ENCODE peak calls at places on chromosomes 11 and 22, in six cellular contexts. One of them, this sample, is unnamed.

GRCh38 chr11:64358907-64359711 is at the start of gene RPS6KA4:
- DNase-seq in activated CD4-positive, alpha-beta T cell treated with anti-CD3 and anti-CD28 coated beads, Interleukin-2, amount 50 U/mL, for 1 hour: peak; percentile 39
- DNase-seq in brain pericyte: no peak
- DNase-seq in NCI-H510A treated with DMSO at 0.1 percent for 48 hours: peak; percentile 53
- DNase-seq in activated CD8-positive, alpha-beta memory T cell treated with anti-CD3 and anti-CD28 coated beads, Interleukin-2, amount 50 U/mL, for 48 hours: peak; percentile 81
- DNase-seq in A549: peak; percentile 71
- DNase-seq in this sample: peak; percentile 46

GRCh38 chr22:47209547-47210023 is 447.1 kb downstream of the TBC1D22A start:
- DNase-seq in activated CD4-positive, alpha-beta T cell treated with anti-CD3 and anti-CD28 coated beads, Interleukin-2, amount 50 U/mL, for 1 hour: no peak
- DNase-seq in brain pericyte: no peak
- DNase-seq in NCI-H510A treated with DMSO at 0.1 percent for 48 hours: no peak
- DNase-seq in activated CD8-positive, alpha-beta memory T cell treated with anti-CD3 and anti-CD28 coated beads, Interleukin-2, amount 50 U/mL, for 48 hours: peak; percentile 40
- DNase-seq in A549: no peak
- DNase-seq in this sample: no peak

GRCh38 chr11:123357990-123358827 is 71.9 kb upstream of the GRAMD1B start:
- DNase-seq in activated CD4-positive, alpha-beta T cell treated with anti-CD3 and anti-CD28 coated beads, Interleukin-2, amount 50 U/mL, for 1 hour: peak; percentile 11
- DNase-seq in brain pericyte: no peak
- DNase-seq in NCI-H510A treated with DMSO at 0.1 percent for 48 hours: no peak
- DNase-seq in activated CD8-positive, alpha-beta memory T cell treated with anti-CD3 and anti-CD28 coated beads, Interleukin-2, amount 50 U/mL, for 48 hours: peak; percentile 67
- DNase-seq in A549: no peak
- DNase-seq in this sample: no peak

GRCh38 chr11:65556470-65557279 is 1.5 kb downstream of the LTBP3 start:
- DNase-seq in activated CD4-positive, alpha-beta T cell treated with anti-CD3 and anti-CD28 coated beads, Interleukin-2, amount 50 U/mL, for 1 hour: no peak
- DNase-seq in brain pericyte: no peak
- DNase-seq in NCI-H510A treated with DMSO at 0.1 percent for 48 hours: no peak
- DNase-seq in activated CD8-positive, alpha-beta memory T cell treated with anti-CD3 and anti-CD28 coated beads, Interleukin-2, amount 50 U/mL, for 48 hours: no peak
- DNase-seq in A549: no peak
- DNase-seq in this sample: no peak

GRCh38 chr11:45635907-45636306 is 29.5 kb downstream of the CHST1 start:
- DNase-seq in activated CD4-positive, alpha-beta T cell treated with anti-CD3 and anti-CD28 coated beads, Interleukin-2, amount 50 U/mL, for 1 hour: no peak
- DNase-seq in brain pericyte: no peak
- DNase-seq in NCI-H510A treated with DMSO at 0.1 percent for 48 hours: no peak
- DNase-seq in activated CD8-positive, alpha-beta memory T cell treated with anti-CD3 and anti-CD28 coated beads, Interleukin-2, amount 50 U/mL, for 48 hours: no peak
- DNase-seq in A549: no peak
- DNase-seq in this sample: no peak

GRCh38 chr11:83612891-83613766 is 327.0 kb upstream of the CCDC90B start:
- DNase-seq in activated CD4-positive, alpha-beta T cell treated with anti-CD3 and anti-CD28 coated beads, Interleukin-2, amount 50 U/mL, for 1 hour: no peak
- DNase-seq in brain pericyte: no peak
- DNase-seq in NCI-H510A treated with DMSO at 0.1 percent for 48 hours: peak; percentile 33
- DNase-seq in activated CD8-positive, alpha-beta memory T cell treated with anti-CD3 and anti-CD28 coated beads, Interleukin-2, amount 50 U/mL, for 48 hours: no peak
- DNase-seq in A549: no peak
- DNase-seq in this sample: no peak

GRCh38 chr22:37428649-37429586 is 1.6 kb upstream of the ELFN2 start:
- DNase-seq in activated CD4-positive, alpha-beta T cell treated with anti-CD3 and anti-CD28 coated beads, Interleukin-2, amount 50 U/mL, for 1 hour: peak; percentile 59
- DNase-seq in brain pericyte: no peak
- DNase-seq in NCI-H510A treated with DMSO at 0.1 percent for 48 hours: no peak
- DNase-seq in activated CD8-positive, alpha-beta memory T cell treated with anti-CD3 and anti-CD28 coated beads, Interleukin-2, amount 50 U/mL, for 48 hours: peak; percentile 79
- DNase-seq in A549: peak; percentile 64
- DNase-seq in this sample: peak; percentile 43

GRCh38 chr22:24144056-24144455 is 37.2 kb upstream of the SUSD2 start:
- DNase-seq in activated CD4-positive, alpha-beta T cell treated with anti-CD3 and anti-CD28 coated beads, Interleukin-2, amount 50 U/mL, for 1 hour: no peak
- DNase-seq in brain pericyte: no peak
- DNase-seq in NCI-H510A treated with DMSO at 0.1 percent for 48 hours: no peak
- DNase-seq in activated CD8-positive, alpha-beta memory T cell treated with anti-CD3 and anti-CD28 coated beads, Interleukin-2, amount 50 U/mL, for 48 hours: no peak
- DNase-seq in A549: no peak
- DNase-seq in this sample: no peak

GRCh38 chr11:65448074-65448417 is 25.4 kb downstream of the NEAT1 start:
- DNase-seq in activated CD4-positive, alpha-beta T cell treated with anti-CD3 and anti-CD28 coated beads, Interleukin-2, amount 50 U/mL, for 1 hour: no peak
- DNase-seq in brain pericyte: no peak
- DNase-seq in NCI-H510A treated with DMSO at 0.1 percent for 48 hours: no peak
- DNase-seq in activated CD8-positive, alpha-beta memory T cell treated with anti-CD3 and anti-CD28 coated beads, Interleukin-2, amount 50 U/mL, for 48 hours: no peak
- DNase-seq in A549: no peak
- DNase-seq in this sample: no peak

GRCh38 chr11:61700221-61700620 is 20.0 kb downstream of the DAGLA start:
- DNase-seq in activated CD4-positive, alpha-beta T cell treated with anti-CD3 and anti-CD28 coated beads, Interleukin-2, amount 50 U/mL, for 1 hour: no peak
- DNase-seq in brain pericyte: no peak
- DNase-seq in NCI-H510A treated with DMSO at 0.1 percent for 48 hours: peak; percentile 90
- DNase-seq in activated CD8-positive, alpha-beta memory T cell treated with anti-CD3 and anti-CD28 coated beads, Interleukin-2, amount 50 U/mL, for 48 hours: no peak
- DNase-seq in A549: peak; percentile 66
- DNase-seq in this sample: no peak

GRCh38 chr22:18060646-18061620 is 16.9 kb upstream of the PEX26 start:
- DNase-seq in activated CD4-positive, alpha-beta T cell treated with anti-CD3 and anti-CD28 coated beads, Interleukin-2, amount 50 U/mL, for 1 hour: no peak
- DNase-seq in brain pericyte: no peak
- DNase-seq in NCI-H510A treated with DMSO at 0.1 percent for 48 hours: no peak
- DNase-seq in activated CD8-positive, alpha-beta memory T cell treated with anti-CD3 and anti-CD28 coated beads, Interleukin-2, amount 50 U/mL, for 48 hours: no peak
- DNase-seq in A549: peak; percentile 74
- DNase-seq in this sample: no peak

GRCh38 chr11:126465573-126466287 is 110.2 kb downstream of the ST3GAL4 start:
- DNase-seq in activated CD4-positive, alpha-beta T cell treated with anti-CD3 and anti-CD28 coated beads, Interleukin-2, amount 50 U/mL, for 1 hour: no peak
- DNase-seq in brain pericyte: no peak
- DNase-seq in NCI-H510A treated with DMSO at 0.1 percent for 48 hours: peak; percentile 75
- DNase-seq in activated CD8-positive, alpha-beta memory T cell treated with anti-CD3 and anti-CD28 coated beads, Interleukin-2, amount 50 U/mL, for 48 hours: no peak
- DNase-seq in A549: no peak
- DNase-seq in this sample: no peak

GRCh38 chr22:20013382-20013871 is 3.2 kb downstream of the ARVCF start:
- DNase-seq in activated CD4-positive, alpha-beta T cell treated with anti-CD3 and anti-CD28 coated beads, Interleukin-2, amount 50 U/mL, for 1 hour: peak; percentile 17
- DNase-seq in brain pericyte: no peak
- DNase-seq in NCI-H510A treated with DMSO at 0.1 percent for 48 hours: no peak
- DNase-seq in activated CD8-positive, alpha-beta memory T cell treated with anti-CD3 and anti-CD28 coated beads, Interleukin-2, amount 50 U/mL, for 48 hours: peak; percentile 68
- DNase-seq in A549: no peak
- DNase-seq in this sample: no peak

GRCh38 chr11:3927129-3927796 is 71.8 kb downstream of the STIM1 start:
- DNase-seq in activated CD4-positive, alpha-beta T cell treated with anti-CD3 and anti-CD28 coated beads, Interleukin-2, amount 50 U/mL, for 1 hour: no peak
- DNase-seq in brain pericyte: no peak
- DNase-seq in NCI-H510A treated with DMSO at 0.1 percent for 48 hours: no peak
- DNase-seq in activated CD8-positive, alpha-beta memory T cell treated with anti-CD3 and anti-CD28 coated beads, Interleukin-2, amount 50 U/mL, for 48 hours: no peak
- DNase-seq in A549: no peak
- DNase-seq in this sample: no peak

GRCh38 chr11:128894685-128895084 is 3.5 kb downstream of the KCNJ5 start:
- DNase-seq in activated CD4-positive, alpha-beta T cell treated with anti-CD3 and anti-CD28 coated beads, Interleukin-2, amount 50 U/mL, for 1 hour: no peak
- DNase-seq in brain pericyte: no peak
- DNase-seq in NCI-H510A treated with DMSO at 0.1 percent for 48 hours: no peak
- DNase-seq in activated CD8-positive, alpha-beta memory T cell treated with anti-CD3 and anti-CD28 coated beads, Interleukin-2, amount 50 U/mL, for 48 hours: no peak
- DNase-seq in A549: no peak
- DNase-seq in this sample: no peak

GRCh38 chr22:44360686-44361381 is 48.1 kb upstream of the SHISAL1 start:
- DNase-seq in activated CD4-positive, alpha-beta T cell treated with anti-CD3 and anti-CD28 coated beads, Interleukin-2, amount 50 U/mL, for 1 hour: no peak
- DNase-seq in brain pericyte: peak; percentile 33
- DNase-seq in NCI-H510A treated with DMSO at 0.1 percent for 48 hours: no peak
- DNase-seq in activated CD8-positive, alpha-beta memory T cell treated with anti-CD3 and anti-CD28 coated beads, Interleukin-2, amount 50 U/mL, for 48 hours: no peak
- DNase-seq in A549: peak; percentile 47
- DNase-seq in this sample: no peak

GRCh38 chr11:112440518-112440917 is 179.9 kb upstream of the PLET1 start:
- DNase-seq in activated CD4-positive, alpha-beta T cell treated with anti-CD3 and anti-CD28 coated beads, Interleukin-2, amount 50 U/mL, for 1 hour: no peak
- DNase-seq in brain pericyte: no peak
- DNase-seq in NCI-H510A treated with DMSO at 0.1 percent for 48 hours: no peak
- DNase-seq in activated CD8-positive, alpha-beta memory T cell treated with anti-CD3 and anti-CD28 coated beads, Interleukin-2, amount 50 U/mL, for 48 hours: no peak
- DNase-seq in A549: no peak
- DNase-seq in this sample: no peak

GRCh38 chr11:128914216-128915147 is 23.3 kb downstream of the KCNJ5 start:
- DNase-seq in activated CD4-positive, alpha-beta T cell treated with anti-CD3 and anti-CD28 coated beads, Interleukin-2, amount 50 U/mL, for 1 hour: no peak
- DNase-seq in brain pericyte: no peak
- DNase-seq in NCI-H510A treated with DMSO at 0.1 percent for 48 hours: no peak
- DNase-seq in activated CD8-positive, alpha-beta memory T cell treated with anti-CD3 and anti-CD28 coated beads, Interleukin-2, amount 50 U/mL, for 48 hours: no peak
- DNase-seq in A549: no peak
- DNase-seq in this sample: no peak

GRCh38 chr11:115501895-115502589 is 2.2 kb downstream of the CADM1 start:
- DNase-seq in activated CD4-positive, alpha-beta T cell treated with anti-CD3 and anti-CD28 coated beads, Interleukin-2, amount 50 U/mL, for 1 hour: no peak
- DNase-seq in brain pericyte: no peak
- DNase-seq in NCI-H510A treated with DMSO at 0.1 percent for 48 hours: peak; percentile 44
- DNase-seq in activated CD8-positive, alpha-beta memory T cell treated with anti-CD3 and anti-CD28 coated beads, Interleukin-2, amount 50 U/mL, for 48 hours: peak; percentile 49
- DNase-seq in A549: no peak
- DNase-seq in this sample: no peak

GRCh38 chr11:75142714-75143419 is 8.0 kb upstream of the SLCO2B1 start:
- DNase-seq in activated CD4-positive, alpha-beta T cell treated with anti-CD3 and anti-CD28 coated beads, Interleukin-2, amount 50 U/mL, for 1 hour: peak; percentile 55
- DNase-seq in brain pericyte: peak; percentile 76
- DNase-seq in NCI-H510A treated with DMSO at 0.1 percent for 48 hours: peak; percentile 86
- DNase-seq in activated CD8-positive, alpha-beta memory T cell treated with anti-CD3 and anti-CD28 coated beads, Interleukin-2, amount 50 U/mL, for 48 hours: peak; percentile 80
- DNase-seq in A549: peak; percentile 93
- DNase-seq in this sample: peak; percentile 43

GRCh38 chr22:27554106-27554814 is 247.3 kb downstream of the MN1 start:
- DNase-seq in activated CD4-positive, alpha-beta T cell treated with anti-CD3 and anti-CD28 coated beads, Interleukin-2, amount 50 U/mL, for 1 hour: no peak
- DNase-seq in brain pericyte: no peak
- DNase-seq in NCI-H510A treated with DMSO at 0.1 percent for 48 hours: peak; percentile 36
- DNase-seq in activated CD8-positive, alpha-beta memory T cell treated with anti-CD3 and anti-CD28 coated beads, Interleukin-2, amount 50 U/mL, for 48 hours: no peak
- DNase-seq in A549: no peak
- DNase-seq in this sample: no peak

GRCh38 chr22:43476751-43477150 is 64.9 kb downstream of the MPPED1 start:
- DNase-seq in activated CD4-positive, alpha-beta T cell treated with anti-CD3 and anti-CD28 coated beads, Interleukin-2, amount 50 U/mL, for 1 hour: no peak
- DNase-seq in brain pericyte: no peak
- DNase-seq in NCI-H510A treated with DMSO at 0.1 percent for 48 hours: no peak
- DNase-seq in activated CD8-positive, alpha-beta memory T cell treated with anti-CD3 and anti-CD28 coated beads, Interleukin-2, amount 50 U/mL, for 48 hours: no peak
- DNase-seq in A549: no peak
- DNase-seq in this sample: no peak

GRCh38 chr11:12897867-12898266 is 111.2 kb upstream of the RASSF10 start:
- DNase-seq in activated CD4-positive, alpha-beta T cell treated with anti-CD3 and anti-CD28 coated beads, Interleukin-2, amount 50 U/mL, for 1 hour: no peak
- DNase-seq in brain pericyte: no peak
- DNase-seq in NCI-H510A treated with DMSO at 0.1 percent for 48 hours: no peak
- DNase-seq in activated CD8-positive, alpha-beta memory T cell treated with anti-CD3 and anti-CD28 coated beads, Interleukin-2, amount 50 U/mL, for 48 hours: no peak
- DNase-seq in A549: no peak
- DNase-seq in this sample: no peak

GRCh38 chr22:25334091-25334490 is 114.7 kb downstream of the CRYBB2 start:
- DNase-seq in activated CD4-positive, alpha-beta T cell treated with anti-CD3 and anti-CD28 coated beads, Interleukin-2, amount 50 U/mL, for 1 hour: peak; percentile 33
- DNase-seq in brain pericyte: no peak
- DNase-seq in NCI-H510A treated with DMSO at 0.1 percent for 48 hours: no peak
- DNase-seq in activated CD8-positive, alpha-beta memory T cell treated with anti-CD3 and anti-CD28 coated beads, Interleukin-2, amount 50 U/mL, for 48 hours: peak; percentile 88
- DNase-seq in A549: no peak
- DNase-seq in this sample: no peak

GRCh38 chr11:22656128-22656527 is 10.3 kb upstream of the GAS2 start:
- DNase-seq in activated CD4-positive, alpha-beta T cell treated with anti-CD3 and anti-CD28 coated beads, Interleukin-2, amount 50 U/mL, for 1 hour: no peak
- DNase-seq in brain pericyte: no peak
- DNase-seq in NCI-H510A treated with DMSO at 0.1 percent for 48 hours: no peak
- DNase-seq in activated CD8-positive, alpha-beta memory T cell treated with anti-CD3 and anti-CD28 coated beads, Interleukin-2, amount 50 U/mL, for 48 hours: no peak
- DNase-seq in A549: no peak
- DNase-seq in this sample: no peak

GRCh38 chr22:46361861-46362220 is 26.3 kb downstream of the TRMU start:
- DNase-seq in activated CD4-positive, alpha-beta T cell treated with anti-CD3 and anti-CD28 coated beads, Interleukin-2, amount 50 U/mL, for 1 hour: no peak
- DNase-seq in brain pericyte: no peak
- DNase-seq in NCI-H510A treated with DMSO at 0.1 percent for 48 hours: no peak
- DNase-seq in activated CD8-positive, alpha-beta memory T cell treated with anti-CD3 and anti-CD28 coated beads, Interleukin-2, amount 50 U/mL, for 48 hours: no peak
- DNase-seq in A549: no peak
- DNase-seq in this sample: no peak

GRCh38 chr11:75554258-75555022 is 7.6 kb upstream of the SERPINH1 start:
- DNase-seq in activated CD4-positive, alpha-beta T cell treated with anti-CD3 and anti-CD28 coated beads, Interleukin-2, amount 50 U/mL, for 1 hour: no peak
- DNase-seq in brain pericyte: peak; percentile 99
- DNase-seq in NCI-H510A treated with DMSO at 0.1 percent for 48 hours: peak; percentile 42
- DNase-seq in activated CD8-positive, alpha-beta memory T cell treated with anti-CD3 and anti-CD28 coated beads, Interleukin-2, amount 50 U/mL, for 48 hours: no peak
- DNase-seq in A549: no peak
- DNase-seq in this sample: no peak

GRCh38 chr22:17920145-17920605 is 104.2 kb downstream of the MICAL3 start:
- DNase-seq in activated CD4-positive, alpha-beta T cell treated with anti-CD3 and anti-CD28 coated beads, Interleukin-2, amount 50 U/mL, for 1 hour: no peak
- DNase-seq in brain pericyte: no peak
- DNase-seq in NCI-H510A treated with DMSO at 0.1 percent for 48 hours: peak; percentile 42
- DNase-seq in activated CD8-positive, alpha-beta memory T cell treated with anti-CD3 and anti-CD28 coated beads, Interleukin-2, amount 50 U/mL, for 48 hours: no peak
- DNase-seq in A549: no peak
- DNase-seq in this sample: no peak

GRCh38 chr22:38628444-38628843 is 27.7 kb downstream of the FAM227A start:
- DNase-seq in activated CD4-positive, alpha-beta T cell treated with anti-CD3 and anti-CD28 coated beads, Interleukin-2, amount 50 U/mL, for 1 hour: no peak
- DNase-seq in brain pericyte: no peak
- DNase-seq in NCI-H510A treated with DMSO at 0.1 percent for 48 hours: no peak
- DNase-seq in activated CD8-positive, alpha-beta memory T cell treated with anti-CD3 and anti-CD28 coated beads, Interleukin-2, amount 50 U/mL, for 48 hours: no peak
- DNase-seq in A549: no peak
- DNase-seq in this sample: no peak

GRCh38 chr22:21593406-21594232 is 26.1 kb downstream of the UBE2L3 start:
- DNase-seq in activated CD4-positive, alpha-beta T cell treated with anti-CD3 and anti-CD28 coated beads, Interleukin-2, amount 50 U/mL, for 1 hour: no peak
- DNase-seq in brain pericyte: no peak
- DNase-seq in NCI-H510A treated with DMSO at 0.1 percent for 48 hours: no peak
- DNase-seq in activated CD8-positive, alpha-beta memory T cell treated with anti-CD3 and anti-CD28 coated beads, Interleukin-2, amount 50 U/mL, for 48 hours: no peak
- DNase-seq in A549: peak; percentile 41
- DNase-seq in this sample: no peak

GRCh38 chr11:57405271-57405890 is 14.9 kb upstream of the PRG2 start:
- DNase-seq in activated CD4-positive, alpha-beta T cell treated with anti-CD3 and anti-CD28 coated beads, Interleukin-2, amount 50 U/mL, for 1 hour: no peak
- DNase-seq in brain pericyte: no peak
- DNase-seq in NCI-H510A treated with DMSO at 0.1 percent for 48 hours: no peak
- DNase-seq in activated CD8-positive, alpha-beta memory T cell treated with anti-CD3 and anti-CD28 coated beads, Interleukin-2, amount 50 U/mL, for 48 hours: no peak
- DNase-seq in A549: no peak
- DNase-seq in this sample: no peak

GRCh38 chr11:116035972-116036371 is 531.8 kb upstream of the CADM1 start:
- DNase-seq in activated CD4-positive, alpha-beta T cell treated with anti-CD3 and anti-CD28 coated beads, Interleukin-2, amount 50 U/mL, for 1 hour: no peak
- DNase-seq in brain pericyte: no peak
- DNase-seq in NCI-H510A treated with DMSO at 0.1 percent for 48 hours: peak; percentile 98
- DNase-seq in activated CD8-positive, alpha-beta memory T cell treated with anti-CD3 and anti-CD28 coated beads, Interleukin-2, amount 50 U/mL, for 48 hours: no peak
- DNase-seq in A549: no peak
- DNase-seq in this sample: no peak

GRCh38 chr11:129460714-129461113 is 85.1 kb downstream of the BARX2 start:
- DNase-seq in activated CD4-positive, alpha-beta T cell treated with anti-CD3 and anti-CD28 coated beads, Interleukin-2, amount 50 U/mL, for 1 hour: no peak
- DNase-seq in brain pericyte: no peak
- DNase-seq in NCI-H510A treated with DMSO at 0.1 percent for 48 hours: peak; percentile 95
- DNase-seq in activated CD8-positive, alpha-beta memory T cell treated with anti-CD3 and anti-CD28 coated beads, Interleukin-2, amount 50 U/mL, for 48 hours: no peak
- DNase-seq in A549: no peak
- DNase-seq in this sample: no peak

GRCh38 chr11:102869354-102869753 is 5.4 kb downstream of the MMP12 start:
- DNase-seq in activated CD4-positive, alpha-beta T cell treated with anti-CD3 and anti-CD28 coated beads, Interleukin-2, amount 50 U/mL, for 1 hour: no peak
- DNase-seq in brain pericyte: no peak
- DNase-seq in NCI-H510A treated with DMSO at 0.1 percent for 48 hours: peak; percentile 1
- DNase-seq in activated CD8-positive, alpha-beta memory T cell treated with anti-CD3 and anti-CD28 coated beads, Interleukin-2, amount 50 U/mL, for 48 hours: no peak
- DNase-seq in A549: no peak
- DNase-seq in this sample: no peak

GRCh38 chr11:84648413-84648812 is 978.7 kb downstream of the DLG2 start:
- DNase-seq in activated CD4-positive, alpha-beta T cell treated with anti-CD3 and anti-CD28 coated beads, Interleukin-2, amount 50 U/mL, for 1 hour: no peak
- DNase-seq in brain pericyte: no peak
- DNase-seq in NCI-H510A treated with DMSO at 0.1 percent for 48 hours: peak; percentile 1
- DNase-seq in activated CD8-positive, alpha-beta memory T cell treated with anti-CD3 and anti-CD28 coated beads, Interleukin-2, amount 50 U/mL, for 48 hours: no peak
- DNase-seq in A549: no peak
- DNase-seq in this sample: no peak

GRCh38 chr22:40853961-40854360 is 2.5 kb downstream of the ST13 start:
- DNase-seq in activated CD4-positive, alpha-beta T cell treated with anti-CD3 and anti-CD28 coated beads, Interleukin-2, amount 50 U/mL, for 1 hour: no peak
- DNase-seq in brain pericyte: no peak
- DNase-seq in NCI-H510A treated with DMSO at 0.1 percent for 48 hours: no peak
- DNase-seq in activated CD8-positive, alpha-beta memory T cell treated with anti-CD3 and anti-CD28 coated beads, Interleukin-2, amount 50 U/mL, for 48 hours: no peak
- DNase-seq in A549: no peak
- DNase-seq in this sample: no peak

GRCh38 chr11:124752471-124753100 is 531 bp upstream of the VSIG2 start:
- DNase-seq in activated CD4-positive, alpha-beta T cell treated with anti-CD3 and anti-CD28 coated beads, Interleukin-2, amount 50 U/mL, for 1 hour: no peak
- DNase-seq in brain pericyte: no peak
- DNase-seq in NCI-H510A treated with DMSO at 0.1 percent for 48 hours: no peak
- DNase-seq in activated CD8-positive, alpha-beta memory T cell treated with anti-CD3 and anti-CD28 coated beads, Interleukin-2, amount 50 U/mL, for 48 hours: no peak
- DNase-seq in A549: no peak
- DNase-seq in this sample: no peak

GRCh38 chr11:70454197-70454767 is 56.0 kb downstream of the CTTN start:
- DNase-seq in activated CD4-positive, alpha-beta T cell treated with anti-CD3 and anti-CD28 coated beads, Interleukin-2, amount 50 U/mL, for 1 hour: no peak
- DNase-seq in brain pericyte: peak; percentile 65
- DNase-seq in NCI-H510A treated with DMSO at 0.1 percent for 48 hours: no peak
- DNase-seq in activated CD8-positive, alpha-beta memory T cell treated with anti-CD3 and anti-CD28 coated beads, Interleukin-2, amount 50 U/mL, for 48 hours: no peak
- DNase-seq in A549: no peak
- DNase-seq in this sample: no peak

GRCh38 chr11:22192642-22193347 is at the start of gene ANO5:
- DNase-seq in activated CD4-positive, alpha-beta T cell treated with anti-CD3 and anti-CD28 coated beads, Interleukin-2, amount 50 U/mL, for 1 hour: no peak
- DNase-seq in brain pericyte: no peak
- DNase-seq in NCI-H510A treated with DMSO at 0.1 percent for 48 hours: peak; percentile 18
- DNase-seq in activated CD8-positive, alpha-beta memory T cell treated with anti-CD3 and anti-CD28 coated beads, Interleukin-2, amount 50 U/mL, for 48 hours: peak; percentile 44
- DNase-seq in A549: peak; percentile 71
- DNase-seq in this sample: no peak

GRCh38 chr11:61834278-61835004 is 6.3 kb downstream of the FADS2 start:
- DNase-seq in activated CD4-positive, alpha-beta T cell treated with anti-CD3 and anti-CD28 coated beads, Interleukin-2, amount 50 U/mL, for 1 hour: no peak
- DNase-seq in brain pericyte: no peak
- DNase-seq in NCI-H510A treated with DMSO at 0.1 percent for 48 hours: no peak
- DNase-seq in activated CD8-positive, alpha-beta memory T cell treated with anti-CD3 and anti-CD28 coated beads, Interleukin-2, amount 50 U/mL, for 48 hours: peak; percentile 77
- DNase-seq in A549: no peak
- DNase-seq in this sample: peak; percentile 71